ENCODE peak calls at places on chromosome 2, in five cellular contexts. Y is AG04450, W is Panc1, J is adrenal gland, B is HCT116. T is an unnamed sample.

GRCh38 chr2:168087406-168087805 is 160.0 kb downstream of the STK39 start:
- DNase-seq in Y (no peak), W (no peak), J (no peak), B (no peak), T (no peak)

GRCh38 chr2:5035134-5035533 is 657.0 kb upstream of the SOX11 start:
- DNase-seq in Y (no peak), W (no peak), J (no peak), B (no peak), T (peak; percentile 59)

GRCh38 chr2:225270861-225271260 is 128.6 kb upstream of the NYAP2 start:
- DNase-seq in Y (no peak), W (no peak), J (peak; percentile 38), B (peak; percentile 75), T (no peak)

GRCh38 chr2:186459009-186459408 is 27.1 kb upstream of the ZC3H15 start:
- DNase-seq in Y (no peak), W (no peak), J (no peak), B (peak; percentile 15), T (no peak)

GRCh38 chr2:122136071-122136470 is 380.6 kb downstream of the TSN start:
- DNase-seq in Y (no peak), W (peak; percentile 4), J (no peak), B (peak; percentile 16), T (no peak)

GRCh38 chr2:235641333-235641732 is 147.5 kb downstream of the AGAP1 start:
- DNase-seq in Y (no peak), W (no peak), J (no peak), B (no peak), T (no peak)

GRCh38 chr2:157190151-157190550 is 67.4 kb upstream of the GALNT5 start:
- DNase-seq in Y (no peak), W (no peak), J (no peak), B (no peak), T (no peak)

GRCh38 chr2:118638453-118638852 is 209.0 kb downstream of the EN1 start:
- DNase-seq in Y (no peak), W (no peak), J (no peak), B (no peak), T (no peak)

GRCh38 chr2:2466534-2466933 is 135.5 kb upstream of the MYT1L start:
- DNase-seq in Y (no peak), W (no peak), J (no peak), B (no peak), T (no peak)

GRCh38 chr2:234191819-234192407 is 141.4 kb downstream of the SPP2 start:
- DNase-seq in Y (no peak), W (no peak), J (peak; percentile 18), B (peak; percentile 22), T (no peak)

GRCh38 chr2:99187011-99187410 is 6.0 kb downstream of the MRPL30 start:
- DNase-seq in Y (no peak), W (no peak), J (no peak), B (no peak), T (no peak)

GRCh38 chr2:148298201-148298600 is 277.3 kb downstream of the MBD5 start:
- DNase-seq in Y (no peak), W (no peak), J (no peak), B (no peak), T (no peak)

GRCh38 chr2:159609933-159610523 is 6.3 kb downstream of the BAZ2B start:
- DNase-seq in Y (no peak), W (no peak), J (no peak), B (no peak), T (no peak)

GRCh38 chr2:27323592-27324285 is 842 bp upstream of the MPV17 start:
- DNase-seq in Y (no peak), W (no peak), J (peak; percentile 49), B (no peak), T (no peak)

GRCh38 chr2:70958759-70959158 is 19.7 kb upstream of the ANKRD53 start:
- DNase-seq in Y (no peak), W (no peak), J (peak; percentile 4), B (no peak), T (no peak)

GRCh38 chr2:619964-620363 is 57.2 kb downstream of the TMEM18 start:
- DNase-seq in Y (no peak), W (no peak), J (no peak), B (no peak), T (no peak)

GRCh38 chr2:50556934-50557575 is 474.9 kb downstream of the NRXN1 start:
- DNase-seq in Y (peak; percentile 64), W (no peak), J (no peak), B (no peak), T (no peak)

GRCh38 chr2:201233192-201234166 is 26.9 kb upstream of the CASP8 start:
- DNase-seq in Y (no peak), W (peak; percentile 80), J (peak; percentile 81), B (peak; percentile 83), T (no peak)

DNA sequence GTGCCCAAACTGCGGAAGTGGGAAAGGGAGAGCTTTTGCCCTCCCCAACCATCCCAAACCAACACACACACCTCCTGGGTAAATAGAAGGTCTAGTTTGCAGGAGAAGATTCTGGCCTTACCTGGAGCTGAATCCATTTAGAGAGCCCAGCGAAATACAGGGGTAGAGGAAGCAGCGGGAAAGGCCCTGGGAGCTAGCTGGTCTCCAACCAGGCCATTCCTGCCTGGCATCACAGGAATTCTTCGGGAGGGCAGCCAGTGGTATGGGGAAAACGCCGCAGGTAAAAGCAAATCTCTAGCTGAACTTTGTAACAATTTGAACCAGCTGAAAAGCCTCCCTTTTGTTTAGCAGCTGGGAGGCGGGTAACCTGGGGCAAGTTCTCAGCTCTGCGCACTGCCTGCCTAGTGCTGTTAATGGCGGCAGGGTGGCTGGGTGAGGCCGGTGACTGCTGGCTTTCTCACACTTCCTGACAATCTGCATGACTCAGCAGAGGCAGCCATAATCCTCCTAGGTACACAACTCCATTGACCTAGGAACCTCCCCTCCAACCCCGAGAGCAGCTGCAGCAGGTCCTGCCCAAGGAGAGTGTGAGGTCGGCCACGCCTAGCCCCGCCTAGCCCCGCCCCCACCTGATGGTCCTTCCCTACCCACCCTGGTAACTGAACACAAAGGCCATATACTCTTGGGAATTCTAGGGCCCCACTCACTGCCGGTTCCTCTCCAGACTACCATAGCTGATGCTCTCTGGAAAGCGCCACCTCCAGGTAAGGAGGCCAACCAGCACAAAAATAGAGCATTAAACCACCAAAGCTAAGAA is 483.8 kb upstream of the REG3G start:
- DNase-seq in Y (no peak), W (no peak), J (no peak), B (no peak), T (no peak)
- H3K27ac ChIP-seq in Y (no peak overlapping the region), W (no peak overlapping the region), J (no peak overlapping the region), B (no peak overlapping the region), T (no peak overlapping the region)

GRCh38 chr2:199457147-199458016 is at the start of gene SATB2:
- DNase-seq in Y (no peak), W (no peak), J (peak; percentile 64), B (peak; percentile 65), T (no peak)
- H3K27ac ChIP-seq in Y (peak within 1 kb of the TSS; percentile 57), W (peak within 1 kb of the TSS; percentile 99), J (peak within 1 kb of the TSS; percentile 54), B (peak within 1 kb of the TSS; percentile 98), T (peak within 1 kb of the TSS; percentile 77)

GRCh38 chr2:74067221-74067747 is 80.4 kb downstream of the BOLA3 start:
- DNase-seq in Y (no peak), W (no peak), J (no peak), B (no peak), T (no peak)

GRCh38 chr2:74063486-74063885 is 78.8 kb downstream of the TET3 start:
- DNase-seq in Y (peak; percentile 37), W (no peak), J (no peak), B (no peak), T (no peak)

GRCh38 chr2:74065456-74065855 is 80.7 kb downstream of the TET3 start:
- DNase-seq in Y (no peak), W (no peak), J (no peak), B (no peak), T (no peak)

GRCh38 chr2:74070991-74071390 is 76.7 kb downstream of the BOLA3 start:
- DNase-seq in Y (no peak), W (no peak), J (no peak), B (no peak), T (no peak)

GRCh38 chr2:74066491-74067203 is 81.1 kb downstream of the BOLA3 start:
- DNase-seq in Y (no peak), W (no peak), J (no peak), B (no peak), T (no peak)
- H3K27ac ChIP-seq in Y (no peak overlapping the region), W (no peak overlapping the region), J (no peak overlapping the region), B (no peak overlapping the region), T (no peak overlapping the region)

DNA sequence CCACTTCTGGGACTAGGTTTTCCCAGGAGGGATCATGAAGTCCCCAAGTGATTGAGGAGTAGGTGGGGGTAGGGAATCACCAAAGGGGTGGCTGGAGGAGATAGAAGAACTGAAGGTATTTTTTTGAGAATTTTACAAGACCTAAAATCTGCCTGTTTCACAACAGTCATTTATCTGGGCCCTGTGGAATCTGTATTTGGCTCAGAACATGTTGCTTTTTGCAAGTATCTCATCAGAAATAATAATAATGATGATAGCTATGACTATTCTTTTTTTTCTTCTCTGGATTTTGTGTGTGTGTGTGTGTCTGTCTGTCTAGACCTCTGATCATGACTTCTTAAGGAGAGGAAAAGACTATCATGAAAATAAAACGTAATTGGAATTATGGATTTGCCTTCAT is 13.9 kb downstream of the STON1 start:
- DNase-seq in Y (no peak), W (no peak), J (no peak), B (no peak), T (no peak)
- H3K27ac ChIP-seq in Y (no peak overlapping the region), W (no peak overlapping the region), J (no peak overlapping the region), B (no peak overlapping the region), T (no peak overlapping the region)

GRCh38 chr2:177260398-177260797 is 4.1 kb downstream of the NFE2L2 start:
- DNase-seq in Y (no peak), W (no peak), J (no peak), B (no peak), T (no peak)
- H3K27ac ChIP-seq in Y (no peak overlapping the region), W (peak overlapping the region; percentile 62), J (no peak overlapping the region), B (no peak overlapping the region), T (peak overlapping the region; percentile 100)

DNA sequence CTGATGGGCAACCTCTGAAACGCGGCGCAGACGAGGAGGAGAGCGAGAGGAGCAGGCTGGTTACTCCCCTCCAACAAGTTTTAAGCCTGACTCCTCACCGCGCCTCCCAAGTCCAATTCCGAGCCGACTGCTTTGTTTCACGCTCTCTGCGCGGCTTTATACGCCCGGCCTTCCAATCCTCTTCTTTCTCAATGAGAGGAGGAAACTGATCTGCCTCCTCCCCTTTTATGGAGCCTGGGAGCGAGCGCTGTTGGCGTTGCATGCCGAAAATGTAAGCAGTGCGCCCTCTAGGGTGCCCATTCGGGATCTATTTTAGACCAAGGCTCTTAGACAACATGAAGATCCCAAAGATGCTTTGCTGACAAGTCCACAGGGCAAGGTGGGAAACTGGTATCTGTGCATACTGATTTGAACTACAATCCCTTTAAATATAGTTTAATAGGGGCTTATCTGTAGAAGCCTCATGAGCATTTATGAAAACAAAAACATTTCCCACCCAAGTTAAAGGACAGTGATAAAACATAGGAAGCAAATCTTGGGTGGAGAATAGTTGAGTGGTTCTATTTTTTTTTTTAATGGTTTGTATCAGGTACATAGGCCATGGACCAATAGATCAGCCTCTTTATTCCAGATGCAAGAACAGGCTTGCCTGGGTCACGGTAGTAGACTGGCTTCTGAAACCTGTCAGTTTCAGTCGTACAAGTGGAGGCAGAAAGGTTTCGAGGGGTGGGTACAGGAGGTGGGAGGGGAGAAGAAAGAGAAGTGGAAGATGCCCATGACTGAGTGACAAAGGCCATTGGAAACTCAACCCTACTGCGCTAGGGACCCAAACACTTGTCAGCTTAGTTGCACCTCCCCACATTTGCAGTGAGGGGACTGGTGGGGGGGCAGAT is at the start of gene RND3:
- DNase-seq in Y (peak; percentile 99), W (peak; percentile 96), J (peak; percentile 98), B (peak; percentile 98), T (peak; percentile 93)
- H3K27ac ChIP-seq in Y (peak within 1 kb of the TSS; percentile 96), W (peak within 1 kb of the TSS; percentile 92), J (peak within 1 kb of the TSS; percentile 67), B (peak within 1 kb of the TSS; percentile 77), T (peak within 1 kb of the TSS; percentile 74)

GRCh38 chr2:237257471-237257951 is 156.5 kb downstream of the COL6A3 start:
- DNase-seq in Y (no peak), W (no peak), J (no peak), B (no peak), T (no peak)
- H3K27ac ChIP-seq in Y (peak overlapping the region; percentile 98), W (peak overlapping the region; percentile 48), J (no peak overlapping the region), B (no peak overlapping the region), T (peak overlapping the region; percentile 65)